ENCODE peak calls at places on chromosome 11, in ten cellular contexts. Y is HFFc6, L is GM06990, P is prostate gland, M is fibroblast of lung, E is left ventricle myocardium inferior, V is A549, I is neural crest cell, R is tibial nerve, J is HFF-Myc. K is an unnamed sample.

GRCh38 chr11:66718320-66718971 is 10.6 kb downstream of the SPTBN2 start:
- DNase-seq in Y (no peak), L (no peak), P (peak), M (no peak), E (no peak), V (no peak), I (no peak), R (no peak), J (no peak), K (no peak)

GRCh38 chr11:2314525-2315394 is 12.9 kb downstream of the TSPAN32 start:
- DNase-seq in Y (no peak), L (no peak), P (peak), M (peak), E (peak), V (no peak), I (no peak), R (peak), J (peak), K (no peak)

GRCh38 chr11:124115782-124116616 is 749 bp downstream of the VWA5A start:
- DNase-seq in Y (no peak), L (no peak), P (no peak), M (no peak), E (no peak), V (no peak), I (no peak), R (no peak), J (no peak), K (no peak)

GRCh38 chr11:111961389-111962300 is 24.5 kb downstream of the DIXDC1 start:
- DNase-seq in Y (no peak), L (no peak), P (no peak), M (no peak), E (no peak), V (no peak), I (no peak), R (no peak), J (no peak), K (no peak)

GRCh38 chr11:35424157-35424945 is 5.0 kb upstream of the SLC1A2 start:
- DNase-seq in Y (peak), L (no peak), P (no peak), M (peak), E (no peak), V (no peak), I (no peak), R (no peak), J (no peak), K (no peak)

GRCh38 chr11:129815596-129816461 is at the start of gene TMEM45B:
- DNase-seq in Y (no peak), L (no peak), P (no peak), M (no peak), E (no peak), V (no peak), I (peak), R (no peak), J (no peak), K (peak)

GRCh38 chr11:114040706-114041211 is 18.8 kb upstream of the ZBTB16 start:
- DNase-seq in Y (peak), L (no peak), P (peak), M (peak), E (no peak), V (no peak), I (no peak), R (no peak), J (no peak), K (no peak)

GRCh38 chr11:120688166-120688565 is 176.6 kb downstream of the GRIK4 start:
- DNase-seq in Y (no peak), L (no peak), P (no peak), M (no peak), E (no peak), V (no peak), I (no peak), R (no peak), J (no peak), K (no peak)

GRCh38 chr11:34745209-34745608 is 124.3 kb downstream of the EHF start:
- DNase-seq in Y (no peak), L (no peak), P (peak), M (no peak), E (no peak), V (no peak), I (no peak), R (no peak), J (no peak), K (no peak)

GRCh38 chr11:1120532-1121342 is 37.0 kb upstream of the MUC5AC start:
- DNase-seq in Y (no peak), L (no peak), P (no peak), M (no peak), E (no peak), V (no peak), I (no peak), R (no peak), J (no peak), K (no peak)

GRCh38 chr11:12871788-12872321 is 137.3 kb upstream of the RASSF10 start:
- DNase-seq in Y (peak), L (no peak), P (no peak), M (peak), E (no peak), V (no peak), I (no peak), R (no peak), J (no peak), K (no peak)

GRCh38 chr11:126265801-126266200 is 2.9 kb downstream of the SRPRA start:
- DNase-seq in Y (peak), L (no peak), P (no peak), M (peak), E (no peak), V (peak), I (no peak), R (no peak), J (no peak), K (no peak)

GRCh38 chr11:79708319-79708928 is 267.6 kb upstream of the TENM4 start:
- DNase-seq in Y (peak), L (no peak), P (no peak), M (peak), E (no peak), V (peak), I (peak), R (no peak), J (peak), K (no peak)

GRCh38 chr11:124101722-124102121 is 13.5 kb upstream of the VWA5A start:
- DNase-seq in Y (no peak), L (no peak), P (no peak), M (no peak), E (no peak), V (no peak), I (no peak), R (no peak), J (no peak), K (no peak)

GRCh38 chr11:128399186-128399585 is 188.2 kb downstream of the ETS1 start:
- DNase-seq in Y (peak), L (peak), P (no peak), M (peak), E (no peak), V (no peak), I (no peak), R (no peak), J (peak), K (no peak)

GRCh38 chr11:47850337-47850736 is 2.2 kb upstream of the NUP160 start:
- DNase-seq in Y (no peak), L (no peak), P (no peak), M (no peak), E (no peak), V (no peak), I (no peak), R (no peak), J (no peak), K (no peak)

GRCh38 chr11:1528710-1529109 is 42.1 kb upstream of the MOB2 start:
- DNase-seq in Y (no peak), L (no peak), P (no peak), M (no peak), E (no peak), V (no peak), I (no peak), R (no peak), J (no peak), K (no peak)

GRCh38 chr11:127106938-127107337 is 106.4 kb upstream of the KIRREL3 start:
- DNase-seq in Y (no peak), L (no peak), P (no peak), M (no peak), E (no peak), V (no peak), I (no peak), R (no peak), J (no peak), K (no peak)

GRCh38 chr11:58498464-58498863 is 9.4 kb downstream of the OR5B21 start:
- DNase-seq in Y (no peak), L (no peak), P (no peak), M (peak), E (no peak), V (no peak), I (no peak), R (no peak), J (no peak), K (no peak)

DNA sequence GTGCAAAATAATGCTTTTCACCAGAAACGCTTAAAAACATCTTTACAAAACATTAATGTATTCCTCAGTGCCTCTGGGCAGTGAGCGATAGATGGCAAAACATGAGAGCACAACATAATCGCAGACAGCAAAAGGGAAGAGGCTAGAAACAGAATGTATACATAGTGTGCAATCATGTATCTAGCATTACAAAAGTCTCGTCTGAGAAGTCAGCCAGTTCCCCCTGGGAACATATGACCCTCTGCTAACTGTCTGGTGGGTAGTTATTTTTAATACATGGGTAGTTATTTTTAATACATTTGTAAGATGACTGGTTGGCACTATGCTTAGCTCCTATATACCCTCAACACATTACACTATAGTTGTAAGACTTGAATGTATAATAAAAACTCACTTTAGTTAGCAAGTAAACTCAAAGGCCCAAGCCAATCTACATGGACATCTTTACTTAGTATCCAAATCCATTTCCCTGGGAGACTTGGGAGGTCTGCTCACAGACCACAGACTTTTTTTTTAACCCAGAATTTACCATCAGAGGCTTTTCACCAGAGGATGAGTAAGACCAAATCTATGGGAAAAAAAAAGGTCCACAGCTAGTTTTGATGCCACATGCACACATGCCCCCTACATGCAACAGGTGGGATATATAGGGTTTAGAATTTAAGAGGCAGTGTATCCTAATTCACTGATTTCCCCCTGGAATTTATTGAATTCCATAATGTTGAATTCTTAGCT is 71.7 kb downstream of the AMBRA1 start:
- DNase-seq in Y (peak), L (no peak), P (no peak), M (peak), E (no peak), V (no peak), I (no peak), R (no peak), J (no peak), K (no peak)
- TF ChIP-seq CTCF in Y (peak), L (peak), P (no peak), M (peak), E (peak), V (no peak), I (peak), R (no peak), J (peak), K (no peak)

GRCh38 chr11:95065336-95065735 is 1.4 kb upstream of the SRSF8 start:
- DNase-seq in Y (no peak), L (no peak), P (no peak), M (no peak), E (no peak), V (no peak), I (no peak), R (no peak), J (no peak), K (no peak)

GRCh38 chr11:95066721-95067041 is at the start of gene SRSF8:
- DNase-seq in Y (no peak), L (no peak), P (no peak), M (no peak), E (no peak), V (no peak), I (no peak), R (no peak), J (no peak), K (no peak)

GRCh38 chr11:95067828-95068244 is 1.1 kb downstream of the SRSF8 start:
- DNase-seq in Y (no peak), L (peak), P (no peak), M (no peak), E (no peak), V (no peak), I (no peak), R (no peak), J (no peak), K (no peak)

GRCh38 chr11:95068549-95068948 is 1.8 kb downstream of the SRSF8 start:
- DNase-seq in Y (peak), L (peak), P (peak), M (peak), E (peak), V (peak), I (peak), R (peak), J (peak), K (peak)

GRCh38 chr11:95067042-95067827 is 516 bp downstream of the SRSF8 start:
- DNase-seq in Y (peak), L (peak), P (peak), M (peak), E (peak), V (peak), I (peak), R (peak), J (no peak), K (peak)
- TF ChIP-seq CTCF in Y (peak), L (peak), P (peak), M (peak), E (peak), V (peak), I (peak), R (peak), J (peak), K (peak)

DNA sequence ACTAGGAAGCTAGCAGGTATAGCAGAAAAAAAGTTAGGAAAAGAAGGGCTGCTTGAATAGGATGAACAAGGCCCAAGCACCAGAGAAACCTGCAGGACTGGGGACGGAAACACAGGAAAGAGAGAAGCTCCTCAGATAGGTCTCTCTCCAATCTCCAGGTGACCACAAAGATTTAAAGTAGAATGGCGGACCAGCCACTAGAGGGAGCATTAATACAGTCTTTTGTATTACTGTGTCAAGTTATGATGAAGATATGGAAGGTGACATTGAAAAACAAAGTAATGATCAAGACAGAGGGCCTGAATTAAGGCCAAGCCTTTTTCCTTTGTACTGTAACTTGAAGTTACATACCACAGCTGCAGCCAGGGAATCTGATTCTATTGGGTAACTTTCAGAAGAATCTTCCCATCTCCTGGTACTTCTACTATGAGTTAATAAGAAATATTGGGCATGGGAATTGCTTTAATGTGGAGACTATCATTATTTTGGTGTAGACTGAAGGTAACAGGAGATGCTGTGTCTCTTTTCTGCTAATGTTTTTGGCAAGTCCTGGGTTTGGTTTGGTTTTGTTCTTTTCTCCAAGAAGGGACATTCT is 33.8 kb downstream of the OR2AG2 start:
- DNase-seq in Y (peak), L (no peak), P (no peak), M (peak), E (no peak), V (peak), I (peak), R (no peak), J (peak), K (peak)
- TF ChIP-seq CTCF in Y (peak), L (peak), P (peak), M (peak), E (peak), V (peak), I (peak), R (peak), J (peak), K (peak)

GRCh38 chr11:45298718-45299117 is 12.6 kb upstream of the SYT13 start:
- DNase-seq in Y (no peak), L (no peak), P (no peak), M (no peak), E (no peak), V (no peak), I (no peak), R (no peak), J (no peak), K (no peak)
- TF ChIP-seq CTCF in Y (no peak), L (peak), P (no peak), M (no peak), E (no peak), V (no peak), I (no peak), R (no peak), J (no peak), K (no peak)

GRCh38 chr11:11668293-11668692 is 46.5 kb upstream of the GALNT18 start:
- DNase-seq in Y (no peak), L (no peak), P (no peak), M (no peak), E (no peak), V (no peak), I (no peak), R (no peak), J (no peak), K (no peak)

GRCh38 chr11:11668781-11669180 is 47.0 kb upstream of the GALNT18 start:
- DNase-seq in Y (no peak), L (no peak), P (no peak), M (no peak), E (no peak), V (no peak), I (no peak), R (no peak), J (no peak), K (no peak)

GRCh38 chr11:11669447-11669846 is 47.6 kb upstream of the GALNT18 start:
- DNase-seq in Y (no peak), L (no peak), P (no peak), M (no peak), E (no peak), V (no peak), I (no peak), R (no peak), J (no peak), K (no peak)

GRCh38 chr11:11663907-11664306 is 42.1 kb upstream of the GALNT18 start:
- DNase-seq in Y (no peak), L (no peak), P (no peak), M (no peak), E (no peak), V (no peak), I (no peak), R (no peak), J (no peak), K (no peak)

DNA sequence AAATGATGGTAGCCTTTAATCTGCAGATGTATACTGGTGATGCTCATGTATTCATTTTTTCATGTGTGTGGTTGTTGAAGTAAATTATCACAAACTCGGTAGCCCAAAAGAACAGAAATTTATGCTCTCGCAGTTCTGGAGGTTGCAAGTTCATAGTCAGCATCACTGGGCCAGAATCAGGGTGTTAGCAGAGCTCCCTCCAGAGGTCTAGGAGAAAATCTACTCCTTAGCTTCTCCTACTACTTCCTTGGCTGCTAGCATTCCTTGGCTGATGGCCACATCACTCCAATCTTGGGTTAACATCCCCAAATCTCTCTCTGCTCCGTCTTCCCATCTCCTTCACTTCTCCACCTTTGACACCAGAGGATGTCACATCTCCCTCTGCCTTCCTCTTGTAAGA is 45.3 kb upstream of the GALNT18 start:
- DNase-seq in Y (no peak), L (no peak), P (no peak), M (no peak), E (no peak), V (no peak), I (no peak), R (no peak), J (peak), K (no peak)
- TF ChIP-seq CTCF in Y (peak), L (peak), P (no peak), M (peak), E (no peak), V (no peak), I (no peak), R (no peak), J (peak), K (no peak)

GRCh38 chr11:28581286-28582242 is 473.4 kb downstream of the METTL15 start:
- DNase-seq in Y (no peak), L (no peak), P (no peak), M (peak), E (no peak), V (no peak), I (no peak), R (no peak), J (no peak), K (no peak)
- TF ChIP-seq CTCF in Y (peak), L (no peak), P (no peak), M (no peak), E (no peak), V (no peak), I (no peak), R (no peak), J (peak), K (no peak)

K was measured in CD8-positive, alpha-beta T cell.